ENCODE peak calls at places on chromosomes 6 and 20, in six cellular contexts. V is GM23338, T is fibroblast of lung, J is astrocyte, R is ovary, O is mucosa of descending colon. U is an unnamed sample. For H3K4me1, the result is how much of the 10 kb centered on the place peaks cover.

GRCh38 chr6:110296151-110297028 is 61.8 kb downstream of the METTL24 start:
- DNase-seq in T (no peak), J (no peak), R (no peak), V (no peak), O (no peak), U (no peak)

GRCh38 chr6:15017251-15017650 is 228.6 kb upstream of the JARID2 start:
- DNase-seq in R (no peak), T (peak), O (no peak), J (peak), V (peak), U (peak)

GRCh38 chr20:19976595-19977372 is 40.4 kb upstream of the NAA20 start:
- DNase-seq in J (peak), R (peak), V (no peak), T (peak), O (no peak), U (peak)

GRCh38 chr6:15026832-15027231 is 219.0 kb upstream of the JARID2 start:
- DNase-seq in T (peak), V (no peak), R (no peak), J (peak), O (no peak), U (no peak)

GRCh38 chr6:136846046-136846445 is 23.7 kb downstream of the PEX7 start:
- DNase-seq in O (no peak), R (peak), T (peak), J (peak), V (peak), U (no peak)

GRCh38 chr6:16802071-16802470 is 40.8 kb upstream of the ATXN1 start:
- DNase-seq in J (peak), T (peak), O (no peak), V (no peak), R (no peak), U (no peak)

GRCh38 chr20:39669659-39670058 is 707.5 kb downstream of the DHX35 start:
- DNase-seq in T (no peak), V (no peak), R (no peak), O (no peak), J (no peak), U (no peak)

GRCh38 chr6:145116591-145117178 is 618.6 kb downstream of the EPM2A start:
- DNase-seq in R (no peak), V (no peak), T (no peak), O (no peak), J (no peak), U (no peak)

GRCh38 chr20:31617432-31618104 is 12.5 kb downstream of the ID1 start:
- DNase-seq in R (no peak), J (no peak), O (no peak), V (no peak), T (no peak), U (no peak)

GRCh38 chr6:26196846-26197683 is 109.8 kb downstream of the HFE start:
- DNase-seq in T (peak), R (peak), V (peak), J (peak), O (peak), U (peak)

GRCh38 chr6:169051371-169051770 is 202.3 kb downstream of the THBS2 start:
- DNase-seq in O (no peak), T (peak), R (no peak), V (no peak), J (peak), U (no peak)

GRCh38 chr20:31869942-31870702 is at the start of the genes DUSP15 and TTLL9:
- DNase-seq in T (no peak), V (peak), O (no peak), J (no peak), R (peak), U (peak)

GRCh38 chr20:58511364-58511763 is 3.8 kb downstream of the APCDD1L start:
- DNase-seq in O (no peak), T (peak), V (no peak), R (no peak), J (peak), U (no peak)

GRCh38 chr6:41483943-41484342 is 62.2 kb upstream of the FOXP4 start:
- DNase-seq in J (no peak), R (no peak), T (no peak), O (no peak), V (no peak), U (no peak)

GRCh38 chr20:34074101-34074760 is 37.8 kb downstream of the EIF2S2 start:
- DNase-seq in T (no peak), R (no peak), O (no peak), V (no peak), J (no peak), U (no peak)

GRCh38 chr20:5510446-5510845 is 193.7 kb upstream of the PROKR2 start:
- DNase-seq in T (no peak), J (no peak), O (no peak), R (no peak), V (peak), U (no peak)

GRCh38 chr6:7468382-7469081 is 72.9 kb upstream of the DSP start:
- DNase-seq in O (no peak), J (peak), R (peak), V (no peak), T (peak), U (peak)

GRCh38 chr6:96015791-96016776 is at the start of gene FUT9:
- DNase-seq in T (peak), J (peak), V (peak), O (no peak), R (no peak), U (no peak)

GRCh38 chr20:32737371-32738223 is 5.7 kb downstream of the COMMD7 start:
- DNase-seq in T (peak), R (no peak), O (no peak), J (peak), V (no peak), U (no peak)

GRCh38 chr6:41200296-41200900 is 551 bp downstream of the TREML2 start:
- DNase-seq in V (peak), J (no peak), R (no peak), T (no peak), O (no peak), U (no peak)

GRCh38 chr6:157376706-157377230 is 4.2 kb upstream of the ZDHHC14 start:
- DNase-seq in V (no peak), R (no peak), J (no peak), O (no peak), T (no peak), U (no peak)

GRCh38 chr20:5073154-5074049 is 46.4 kb downstream of the PCNA start:
- DNase-seq in J (peak), T (peak), R (peak), O (peak), V (peak), U (peak)

GRCh38 chr6:101824551-101825345 is 431.2 kb downstream of the GRIK2 start:
- DNase-seq in T (peak), R (no peak), O (no peak), J (peak), V (no peak), U (no peak)

GRCh38 chr6:128519931-128520435 is 416 bp downstream of the PTPRK start:
- DNase-seq in O (peak), T (no peak), V (peak), R (peak), J (peak), U (no peak)

GRCh38 chr6:149480502-149481280 is 4.1 kb downstream of the ZC3H12D start:
- DNase-seq in T (no peak), V (no peak), J (no peak), R (no peak), O (no peak), U (no peak)

DNA sequence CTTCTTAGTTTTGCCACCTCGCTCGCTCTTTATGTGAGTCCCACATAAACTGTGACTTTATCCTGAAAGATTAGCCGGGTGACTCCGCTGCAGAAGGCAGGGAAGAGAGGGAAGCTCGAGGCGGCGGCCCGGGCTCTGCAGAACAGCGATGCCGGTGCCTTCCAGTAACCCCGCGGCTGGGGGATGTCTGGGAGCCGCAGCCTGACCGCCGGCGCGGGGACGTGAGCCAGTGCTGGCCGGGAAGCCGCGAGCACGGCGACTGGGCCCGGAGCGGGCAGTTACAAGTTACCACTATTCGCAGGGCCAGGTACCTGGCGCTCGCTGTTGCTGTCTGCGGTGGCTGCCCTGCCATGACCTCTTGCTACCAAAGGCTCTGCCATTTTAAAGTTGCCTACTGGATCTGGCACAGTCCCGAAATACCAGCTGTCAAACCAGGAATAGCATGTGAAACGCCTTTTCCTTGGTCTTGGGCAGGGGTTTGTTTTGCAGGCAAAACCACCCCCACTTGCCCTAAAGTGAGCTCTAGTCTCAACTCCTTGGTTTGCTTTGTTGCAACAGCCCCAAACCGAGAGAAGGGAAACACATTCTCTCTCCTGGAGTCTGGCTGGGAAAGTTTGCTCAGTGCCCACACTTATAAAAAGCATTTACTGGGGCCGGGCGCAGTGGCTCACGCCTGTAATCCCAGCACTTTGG is 124.0 kb upstream of the SLC2A12 start:
- DNase-seq in R (peak), J (peak), O (peak), T (peak), V (peak), U (peak)
- H3K4me3 ChIP-seq in R (peak), J (peak), O (no peak), T (peak), V (peak), U (peak)

DNA sequence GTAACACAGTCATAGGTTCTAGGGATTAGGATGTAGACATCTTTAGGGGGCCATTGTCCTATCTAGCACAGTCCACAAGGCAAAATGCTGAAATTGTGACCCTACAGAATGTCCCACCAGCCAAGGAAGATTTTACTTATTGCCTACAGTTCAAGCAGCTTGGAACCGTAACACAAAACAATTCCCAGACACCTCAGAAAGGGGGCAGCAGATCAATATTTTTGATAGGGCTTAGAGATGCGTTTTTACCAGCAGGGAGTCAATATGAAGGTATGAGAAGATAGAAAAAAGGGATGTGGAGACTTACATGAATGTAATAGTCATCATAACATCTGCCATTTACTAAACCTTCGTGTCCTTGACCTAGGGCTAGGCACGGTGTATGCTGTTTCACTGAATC is 81.0 kb downstream of the TMEM170B start:
- DNase-seq in R (no peak), J (no peak), T (peak), O (no peak), V (peak), U (no peak)
- TF ChIP-seq CTCF in R (no peak), J (peak), T (peak), O (no peak), V (peak), U (no peak)

DNA sequence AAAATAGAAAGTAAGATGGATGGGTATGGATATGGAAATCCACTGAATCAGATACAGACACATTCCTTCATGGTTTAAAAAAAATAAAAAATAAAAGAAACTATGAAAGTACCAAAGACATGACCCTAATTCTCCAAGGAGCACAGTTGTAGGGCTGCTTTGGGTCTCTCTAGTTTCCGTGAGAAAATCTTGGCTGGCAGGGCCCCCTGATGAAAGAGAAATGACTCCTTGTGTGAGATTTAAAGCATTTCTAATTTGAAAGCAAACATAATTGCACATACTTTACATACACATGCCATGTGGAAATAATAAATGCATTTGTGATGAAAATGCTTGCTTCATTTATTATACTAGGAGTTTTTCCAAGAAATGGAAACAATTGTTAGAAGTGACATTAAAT is 593.9 kb upstream of the BTBD3 start:
- DNase-seq in V (no peak), R (no peak), J (no peak), O (no peak), T (no peak), U (no peak)
- H3K4me1 ChIP-seq in V (under half), R (under half), J (under half), O (under half), T (under half), U (under half)

GRCh38 chr20:35446356-35447078 is 8.5 kb upstream of the GDF5 start:
- DNase-seq in R (no peak), O (no peak), T (no peak), J (no peak), V (peak), U (no peak)
- H3K4me3 ChIP-seq in R (peak), O (no peak), T (no peak), J (no peak), V (peak), U (peak)

GRCh38 chr6:9611016-9611415 is 803.9 kb downstream of the TFAP2A start:
- DNase-seq in V (no peak), R (no peak), T (no peak), J (no peak), O (no peak), U (no peak)
- TF ChIP-seq CTCF in V (no peak), R (no peak), T (no peak), J (no peak), O (no peak), U (no peak)

U was measured in psoas muscle.